ENCODE peak calls at places on chromosomes 2 and 18, in four cellular contexts. A is AG04450, I is K562, T is astrocyte. B is an unnamed sample.

GRCh38 chr2:229445013-229445412 is 173.9 kb upstream of the PID1 start:
- DNase-seq in A (peak), I (no peak), T (peak), B (no peak)

GRCh38 chr2:8169443-8169842 is 512.4 kb upstream of the ID2 start:
- DNase-seq in A (peak), I (no peak), T (peak), B (no peak)

GRCh38 chr2:53768233-53768542 is 584 bp downstream of the CHAC2 start:
- DNase-seq in A (no peak), I (peak), T (no peak), B (peak)

GRCh38 chr2:171482877-171483276 is 39.4 kb upstream of the CYBRD1 start:
- DNase-seq in A (no peak), I (no peak), T (peak), B (no peak)

GRCh38 chr2:199589303-199589702 is 131.6 kb upstream of the SATB2 start:
- DNase-seq in A (no peak), I (no peak), T (peak), B (no peak)

GRCh38 chr2:83572400-83572799 is 886.7 kb downstream of the SUCLG1 start:
- DNase-seq in A (no peak), I (no peak), T (no peak), B (no peak)

GRCh38 chr18:34028341-34028740 is 196.4 kb downstream of the NOL4 start:
- DNase-seq in A (no peak), I (no peak), T (peak), B (no peak)

GRCh38 chr2:3414133-3414856 is 34.8 kb downstream of the TRAPPC12 start:
- DNase-seq in A (no peak), I (no peak), T (no peak), B (no peak)

GRCh38 chr2:231680992-231681852 is 27.1 kb upstream of the PTMA start:
- DNase-seq in A (peak), I (no peak), T (peak), B (peak)

GRCh38 chr2:17961789-17962188 is 83.3 kb downstream of the KCNS3 start:
- DNase-seq in A (no peak), I (no peak), T (no peak), B (no peak)

GRCh38 chr2:162704496-162704895 is 134.1 kb downstream of the KCNH7 start:
- DNase-seq in A (no peak), I (no peak), T (no peak), B (no peak)

GRCh38 chr2:237323656-237324055 is 90.3 kb downstream of the COL6A3 start:
- DNase-seq in A (no peak), I (no peak), T (no peak), B (no peak)

GRCh38 chr2:8319219-8319618 is 362.6 kb upstream of the ID2 start:
- DNase-seq in A (no peak), I (no peak), T (no peak), B (no peak)

GRCh38 chr18:2948038-2948437 is 64.9 kb downstream of the LPIN2 start:
- DNase-seq in A (no peak), I (peak), T (peak), B (no peak)

GRCh38 chr18:58541137-58541788 is 87.6 kb downstream of the ALPK2 start:
- DNase-seq in A (no peak), I (peak), T (no peak), B (peak)

GRCh38 chr2:70977605-70978205 is 725 bp upstream of the ANKRD53 start:
- DNase-seq in A (peak), I (no peak), T (peak), B (peak)

DNA sequence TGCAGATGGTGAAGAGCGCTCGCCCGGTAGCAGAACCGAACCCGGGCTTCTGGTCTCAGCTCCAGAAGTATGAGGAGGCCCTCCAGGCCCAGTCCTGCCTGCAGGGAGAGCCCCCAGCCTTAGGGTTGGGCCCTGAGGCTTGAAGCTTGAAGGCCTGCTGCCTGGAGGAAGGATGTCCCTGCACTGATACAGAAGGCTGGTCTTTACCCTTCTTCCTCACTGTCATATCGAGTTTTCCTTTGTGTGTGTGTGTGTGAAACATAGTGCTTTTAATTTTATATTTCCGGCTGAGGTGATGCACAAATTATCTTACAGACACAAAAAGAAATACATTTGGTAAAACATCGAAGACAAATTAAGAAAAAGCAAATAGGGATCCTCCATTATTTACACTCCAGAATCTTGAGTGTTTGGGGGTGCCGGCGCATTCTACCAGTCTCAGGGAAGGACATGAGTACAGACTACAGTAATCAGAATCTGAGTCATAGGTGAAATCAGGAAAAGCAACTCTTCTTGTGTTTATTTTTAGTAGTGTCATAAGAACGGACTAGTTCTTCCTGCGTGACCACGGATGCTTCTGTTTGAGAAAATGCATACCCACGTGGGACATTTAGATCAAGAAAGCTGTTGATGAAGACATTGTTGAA is 1.3 kb downstream of the DUSP28 start:
- DNase-seq in A (no peak), I (no peak), T (peak), B (peak)
- H3K27ac ChIP-seq in A (peak), I (peak), T (peak), B (peak)

GRCh38 chr18:48839819-48840490 is 110.8 kb downstream of the SMAD7 start:
- DNase-seq in A (no peak), I (no peak), T (no peak), B (no peak)
- H3K27ac ChIP-seq in A (no peak), I (no peak), T (no peak), B (no peak)

GRCh38 chr18:32328379-32328778 is 138.5 kb downstream of the MEP1B start:
- DNase-seq in A (no peak), I (no peak), T (peak), B (no peak)
- H3K27ac ChIP-seq in A (no peak), I (no peak), T (peak), B (no peak)

GRCh38 chr2:88024509-88024908 is 8.2 kb upstream of the RNU2-63P start:
- DNase-seq in A (no peak), I (peak), T (no peak), B (no peak)
- H3K27ac ChIP-seq in A (no peak), I (no peak), T (no peak), B (no peak)

B was measured in Karpas-422.